ENCODE peak calls at places on chromosome 16, in nine cellular contexts. P, L, T, O, X, F, I, S and C are unnamed samples. For H3K36me3 and H3K4me1, the result is how much of the 10 kb centered on the place peaks cover.

GRCh38 chr16:57795431-57795878 is 6.8 kb downstream of the KIFC3 start:
- DNase-seq in I (peak), L (no peak), X (peak), O (peak), P (peak), F (peak), T (peak), S (peak), C (peak)

GRCh38 chr16:55622930-55623561 is 32.7 kb upstream of the SLC6A2 start:
- DNase-seq in T (no peak), F (no peak), P (no peak), L (peak), O (no peak), S (no peak), X (no peak), I (peak), C (peak)

GRCh38 chr16:82197540-82198240 is 27.7 kb upstream of the MPHOSPH6 start:
- DNase-seq in O (no peak), I (no peak), L (no peak), F (peak), P (no peak), T (no peak), X (no peak), S (peak), C (no peak)

GRCh38 chr16:13919330-13919682 is 648 bp upstream of the ERCC4 start:
- DNase-seq in P (no peak), I (peak), F (peak), S (peak), X (peak), L (no peak), O (no peak), T (no peak), C (no peak)

GRCh38 chr16:12434567-12434966 is 369.1 kb downstream of the CPPED1 start:
- DNase-seq in O (no peak), P (no peak), F (no peak), I (no peak), X (no peak), T (no peak), L (no peak), S (no peak), C (no peak)

GRCh38 chr16:50684823-50685455 is 3.8 kb upstream of the SNX20 start:
- DNase-seq in P (no peak), O (no peak), T (no peak), X (no peak), F (no peak), L (no peak), I (no peak), S (no peak), C (no peak)

GRCh38 chr16:31453255-31454204 is 5.8 kb upstream of the ARMC5 start:
- DNase-seq in S (peak), F (no peak), X (no peak), P (no peak), O (peak), L (no peak), I (no peak), T (peak), C (no peak)

GRCh38 chr16:27326738-27327585 is 13.2 kb downstream of the IL4R start:
- DNase-seq in S (peak), O (peak), X (peak), I (peak), F (peak), L (peak), T (peak), P (peak), C (no peak)

GRCh38 chr16:50666658-50667496 is 14.2 kb downstream of the SNX20 start:
- DNase-seq in L (no peak), I (no peak), F (no peak), O (no peak), X (no peak), P (no peak), S (no peak), T (no peak), C (no peak)

GRCh38 chr16:84766978-84767773 is 52.6 kb upstream of the CRISPLD2 start:
- DNase-seq in O (no peak), I (no peak), S (no peak), F (no peak), P (no peak), T (no peak), X (no peak), L (no peak), C (no peak)

GRCh38 chr16:9845661-9846361 is 336.4 kb downstream of the GRIN2A start:
- DNase-seq in I (no peak), T (no peak), X (no peak), L (peak), F (no peak), P (no peak), O (no peak), S (no peak), C (no peak)

GRCh38 chr16:51453296-51453695 is 302.2 kb upstream of the SALL1 start:
- DNase-seq in F (no peak), P (no peak), T (no peak), L (no peak), I (no peak), O (no peak), S (no peak), X (no peak), C (no peak)

GRCh38 chr16:11748404-11749254 is 6.0 kb upstream of the TXNDC11 start:
- DNase-seq in T (no peak), S (no peak), L (no peak), F (no peak), I (no peak), P (no peak), O (no peak), X (peak), C (no peak)

GRCh38 chr16:67516296-67517177 is 12.1 kb upstream of the RIPOR1 start:
- DNase-seq in O (no peak), P (no peak), L (peak), X (no peak), F (no peak), T (no peak), I (no peak), S (peak), C (no peak)

GRCh38 chr16:65121870-65122723 is at the start of gene CDH11:
- DNase-seq in T (no peak), L (peak), F (peak), S (peak), P (peak), I (no peak), X (peak), O (peak), C (peak)

GRCh38 chr16:23351360-23351759 is 49.3 kb downstream of the SCNN1B start:
- DNase-seq in X (peak), L (no peak), O (no peak), F (peak), P (no peak), T (no peak), S (no peak), I (no peak), C (no peak)

GRCh38 chr16:54430491-54431030 is 144.0 kb upstream of the IRX3 start:
- DNase-seq in I (no peak), L (no peak), P (no peak), X (no peak), F (no peak), S (peak), O (no peak), T (no peak), C (no peak)

GRCh38 chr16:49620158-49620867 is 235.6 kb downstream of the ZNF423 start:
- DNase-seq in S (peak), O (peak), X (peak), T (peak), P (peak), L (no peak), F (no peak), I (peak), C (peak)

GRCh38 chr16:54285414-54286066 is 1.0 kb downstream of the IRX3 start:
- DNase-seq in F (peak), I (no peak), T (no peak), L (no peak), S (peak), X (no peak), P (peak), O (no peak), C (no peak)

GRCh38 chr16:5885521-5885920 is 787.9 kb upstream of the EEF2KMT start:
- DNase-seq in O (no peak), T (no peak), L (no peak), S (no peak), P (no peak), I (no peak), X (no peak), F (no peak), C (no peak)

GRCh38 chr16:81523387-81524115 is 78.9 kb downstream of the CMIP start:
- DNase-seq in S (peak), T (no peak), F (peak), P (no peak), L (no peak), O (no peak), I (peak), X (peak), C (no peak)

GRCh38 chr16:88759245-88759975 is 25.6 kb downstream of the PIEZO1 start:
- DNase-seq in O (peak), P (no peak), L (no peak), I (no peak), T (no peak), X (no peak), S (peak), F (peak), C (peak)

GRCh38 chr16:75502916-75503605 is 7.8 kb upstream of the CHST6 start:
- DNase-seq in T (no peak), F (no peak), O (no peak), X (no peak), P (no peak), L (no peak), I (no peak), S (no peak), C (no peak)

GRCh38 chr16:53945996-53946395 is 242.0 kb downstream of the FTO start:
- DNase-seq in X (no peak), I (peak), P (no peak), L (no peak), F (peak), T (no peak), O (peak), S (peak), C (peak)

GRCh38 chr16:54397838-54398237 is 111.3 kb upstream of the IRX3 start:
- DNase-seq in F (no peak), S (no peak), L (no peak), T (no peak), X (no peak), I (no peak), P (no peak), O (no peak), C (no peak)

GRCh38 chr16:55232822-55233221 is 91.2 kb upstream of the IRX6 start:
- DNase-seq in L (peak), O (no peak), P (no peak), I (no peak), F (no peak), X (no peak), S (no peak), T (no peak), C (no peak)

GRCh38 chr16:55184052-55184451 is 140.0 kb upstream of the IRX6 start:
- DNase-seq in I (no peak), T (no peak), F (no peak), O (no peak), X (no peak), L (no peak), S (no peak), P (no peak), C (no peak)

GRCh38 chr16:6643083-6643686 is 689.5 kb upstream of the RBFOX1 start:
- DNase-seq in L (no peak), X (peak), T (no peak), S (peak), P (peak), I (no peak), O (no peak), F (peak), C (peak)

GRCh38 chr16:82834156-82834758 is 207.5 kb downstream of the CDH13 start:
- DNase-seq in L (no peak), S (peak), T (no peak), I (no peak), X (no peak), O (no peak), F (no peak), P (no peak), C (no peak)

GRCh38 chr16:23324727-23325126 is 22.6 kb downstream of the SCNN1B start:
- DNase-seq in F (peak), S (no peak), O (peak), X (peak), I (no peak), L (no peak), T (peak), P (peak), C (no peak)

GRCh38 chr16:2979669-2980226 is 498 bp downstream of the PKMYT1 start:
- DNase-seq in L (no peak), T (no peak), I (no peak), X (no peak), S (no peak), O (no peak), F (no peak), P (no peak), C (peak)

GRCh38 chr16:87723224-87723619 is 42.6 kb downstream of the KLHDC4 start:
- DNase-seq in L (no peak), F (no peak), T (no peak), O (peak), I (no peak), P (peak), X (peak), S (peak), C (peak)

GRCh38 chr16:71846443-71846842 is 667 bp downstream of the ATXN1L start:
- DNase-seq in L (no peak), I (no peak), F (no peak), P (no peak), S (peak), O (no peak), X (no peak), T (no peak), C (no peak)

GRCh38 chr16:55399911-55400310 is 75.9 kb downstream of the IRX6 start:
- DNase-seq in X (no peak), S (no peak), I (no peak), F (no peak), T (no peak), O (no peak), L (no peak), P (no peak), C (no peak)

GRCh38 chr16:67664258-67664657 is 2.3 kb downstream of the ENKD1 start:
- DNase-seq in S (no peak), T (no peak), F (no peak), I (no peak), O (no peak), X (peak), P (no peak), L (no peak), C (no peak)

GRCh38 chr16:87324411-87325275 is 7.5 kb upstream of the C16orf95 start:
- DNase-seq in T (no peak), O (no peak), X (no peak), L (no peak), F (no peak), I (no peak), P (peak), S (peak), C (peak)

GRCh38 chr16:56011808-56012478 is 136.8 kb upstream of the CES5A start:
- DNase-seq in F (no peak), P (no peak), S (no peak), L (no peak), O (no peak), X (no peak), I (no peak), T (no peak), C (no peak)

GRCh38 chr16:59699786-59700185 is 965.7 kb upstream of the GOT2 start:
- DNase-seq in I (no peak), S (no peak), L (no peak), O (no peak), T (no peak), F (no peak), P (no peak), X (no peak), C (no peak)

GRCh38 chr16:46629331-46629843 is 8.2 kb upstream of the SHCBP1 start:
- DNase-seq in O (no peak), S (peak), T (no peak), L (no peak), P (no peak), F (no peak), X (no peak), I (peak), C (peak)

DNA sequence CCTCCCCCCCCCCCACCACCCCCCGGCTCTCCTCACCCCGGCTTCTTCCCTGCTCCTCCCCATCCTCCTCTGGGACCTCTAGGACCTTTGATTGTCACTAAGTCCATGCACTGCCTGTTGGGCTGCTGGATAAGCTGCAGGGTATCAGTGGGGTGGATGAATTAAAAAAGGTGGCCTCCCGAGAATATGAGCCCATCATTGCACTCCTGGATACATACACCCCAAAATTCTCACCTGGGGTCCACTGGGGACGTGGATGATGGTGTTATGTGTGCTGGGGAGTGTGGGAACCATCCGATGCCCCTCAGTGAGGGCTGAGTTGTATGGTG is 88.8 kb downstream of the IRF8 start:
- DNase-seq in I (no peak), S (no peak), L (no peak), T (no peak), P (no peak), O (no peak), F (no peak), X (no peak), C (no peak)
- TF ChIP-seq CTCF in I (no peak), S (no peak), L (no peak), T (no peak), P (no peak), O (no peak), F (no peak), X (no peak), C (no peak)

DNA sequence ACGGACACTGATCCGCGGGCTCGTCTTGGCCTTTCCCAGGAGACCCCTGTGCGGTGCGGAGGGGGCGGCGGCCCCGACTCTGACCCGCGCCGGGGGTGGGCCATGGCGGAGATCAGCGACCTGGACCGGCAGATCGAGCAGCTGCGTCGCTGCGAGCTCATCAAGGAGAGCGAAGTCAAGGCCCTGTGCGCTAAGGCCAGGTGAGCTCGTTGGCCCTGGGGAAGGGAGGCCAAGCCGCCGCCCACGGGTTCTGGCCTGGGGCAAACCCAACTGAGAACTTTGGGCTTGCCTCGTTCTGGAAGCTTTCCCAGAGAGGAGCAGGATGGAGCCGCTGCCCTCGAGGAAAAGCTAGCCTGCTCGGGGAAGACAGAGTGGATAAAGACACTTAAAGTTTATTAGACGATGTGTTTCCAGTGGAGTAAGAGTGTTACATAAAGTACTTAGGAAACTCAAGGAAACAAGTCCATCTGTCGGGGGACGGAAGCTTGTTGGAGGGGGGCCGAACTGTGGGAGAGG is 540 bp downstream of the PPP4C start:
- DNase-seq in X (no peak), T (no peak), L (no peak), O (no peak), S (no peak), I (no peak), P (no peak), F (no peak), C (no peak)
- H3K36me3 ChIP-seq in X (under half), T (under half), L (half or more), O (under half), S (under half), I (under half), P (half or more), F (under half), C (half or more)

GRCh38 chr16:4011225-4011939 is 104.9 kb downstream of the ADCY9 start:
- DNase-seq in O (no peak), I (no peak), T (no peak), X (no peak), P (no peak), F (no peak), L (no peak), S (no peak), C (no peak)
- H3K4me1 ChIP-seq in O (under half), I (under half), T (under half), X (half or more), P (under half), F (under half), L (under half), S (under half), C (under half)

DNA sequence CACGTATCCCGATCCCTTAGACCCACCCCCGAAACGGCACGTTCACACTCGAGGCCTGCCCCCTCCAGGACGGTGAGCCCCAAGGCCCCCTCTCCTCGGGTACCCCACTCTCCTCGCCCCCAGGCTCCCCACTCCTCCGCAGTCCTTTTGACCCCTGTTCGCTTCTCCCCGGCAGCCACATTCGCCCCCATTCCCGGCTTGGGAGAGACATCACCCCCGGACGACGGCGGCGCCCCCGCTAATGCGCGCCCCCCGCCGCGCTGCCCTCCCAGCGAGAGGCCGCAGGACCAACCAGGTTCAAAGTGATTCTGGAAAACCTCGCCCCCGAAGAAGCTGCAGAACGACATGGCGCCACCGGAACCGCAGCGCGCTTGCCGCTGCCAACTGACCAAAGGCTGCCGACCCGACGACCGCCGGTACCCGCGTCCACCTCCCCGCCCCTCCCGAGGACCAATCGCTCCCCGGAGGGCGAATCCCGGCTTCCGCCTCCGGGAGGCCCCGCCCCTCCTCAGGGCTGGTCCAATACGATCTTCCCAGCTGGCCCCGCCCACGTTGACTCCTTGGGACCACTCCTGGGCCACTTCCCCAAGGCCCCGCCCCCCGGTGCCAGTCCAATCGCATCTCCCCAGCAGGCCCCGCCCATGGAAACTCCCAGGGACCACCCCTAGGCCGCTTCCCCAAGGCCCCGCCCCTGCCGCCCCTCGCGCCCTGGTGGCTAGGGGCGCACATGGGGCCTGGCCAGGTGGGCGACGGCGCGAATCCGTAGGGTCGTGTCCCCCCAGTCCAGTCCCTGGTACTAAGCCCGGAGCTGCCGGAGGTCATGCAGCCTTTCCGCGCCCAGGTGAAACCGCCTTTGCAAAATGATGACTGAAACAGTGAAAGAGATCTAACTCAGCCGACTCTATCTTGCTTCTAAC is at the start of gene MSRB1:
- DNase-seq in P (peak), O (peak), X (peak), F (peak), S (peak), L (peak), T (peak), I (peak), C (peak)
- TF ChIP-seq CTCF in P (no peak), O (no peak), X (peak), F (peak), S (no peak), L (peak), T (peak), I (no peak), C (no peak)

GRCh38 chr16:74460542-74460941 is 39.3 kb upstream of the CLEC18B start:
- DNase-seq in O (no peak), I (no peak), P (no peak), X (no peak), F (no peak), L (no peak), S (no peak), T (no peak), C (no peak)

GRCh38 chr16:74455213-74455612 is 33.9 kb upstream of the CLEC18B start:
- DNase-seq in X (no peak), P (no peak), T (no peak), I (no peak), S (peak), O (no peak), L (no peak), F (no peak), C (no peak)

GRCh38 chr16:74455619-74456289 is 34.5 kb upstream of the CLEC18B start:
- DNase-seq in S (peak), L (no peak), F (no peak), X (no peak), P (no peak), T (no peak), I (no peak), O (no peak), C (no peak)

GRCh38 chr16:74451951-74452758 is 30.9 kb upstream of the CLEC18B start:
- DNase-seq in T (no peak), P (no peak), O (no peak), S (no peak), X (no peak), I (no peak), F (no peak), L (no peak), C (no peak)

DNA sequence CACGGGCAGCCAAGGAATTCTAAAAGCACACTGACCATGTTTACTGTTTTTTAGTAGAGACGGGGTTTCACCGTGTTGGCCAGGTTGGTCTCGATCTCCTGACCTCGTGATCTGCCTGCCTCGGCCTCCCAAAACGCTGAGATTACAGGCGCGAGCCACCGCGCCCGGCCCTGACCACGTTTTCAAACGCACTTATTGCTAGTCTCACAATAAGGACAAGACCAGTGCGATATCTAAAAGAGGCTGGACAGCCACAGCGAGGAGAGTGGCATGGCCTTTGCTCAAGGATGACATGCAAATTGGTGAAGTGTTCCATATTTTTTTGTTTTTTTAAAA is 35.0 kb upstream of the CLEC18B start:
- DNase-seq in T (no peak), L (no peak), P (no peak), I (no peak), O (no peak), S (no peak), F (no peak), X (no peak), C (no peak)
- H3K36me3 ChIP-seq in T (under half), L (half or more), P (half or more), I (under half), O (under half), S (half or more), F (under half), X (under half), C (half or more)